ENCODE peak calls at places on chromosome 19, in ten cellular contexts. I is amniotic epithelial cell; A is psoas muscle; D is lower leg skin; V is stimulated activated CD4-positive, alpha-beta T cell treated with anti-CD3 and anti-CD28 coated beads, Interleukin-2, amount 100 ng/mL, for 48 hours; G is PC-3; T is mesothelial cell of epicardium; L is stimulated activated CD8-positive, alpha-beta memory T cell treated with anti-CD3 and anti-CD28 coated beads, Interleukin-7, amount 100 ng/mL, for 1 hour; J is amygdala; B is activated naive CD4-positive, alpha-beta T cell treated with anti-CD3 and anti-CD28 coated beads, Interleukin-2, amount 50 U/mL, for 16 hours. S is an unnamed sample.

GRCh38 chr19:49357186-49357585 is 5.0 kb downstream of the TEAD2 start:
- DNase-seq in A (no peak), B (no peak), G (no peak), J (no peak), T (no peak), I (no peak), D (no peak), V (no peak), L (no peak), S (no peak)

GRCh38 chr19:34767967-34768366 is 5.0 kb downstream of the ZNF599 start:
- DNase-seq in J (no peak), A (no peak), I (no peak), L (no peak), D (no peak), G (no peak), T (no peak), V (no peak), B (no peak), S (no peak)

GRCh38 chr19:5997371-5997770 is 19.4 kb upstream of the RANBP3 start:
- DNase-seq in L (no peak), A (no peak), D (no peak), J (no peak), T (no peak), B (no peak), G (no peak), V (no peak), I (no peak), S (no peak)

GRCh38 chr19:38266981-38267597 is 2.7 kb downstream of the SPINT2 start:
- DNase-seq in J (no peak), I (peak; percentile 79), A (no peak), D (no peak), B (no peak), L (no peak), G (peak; percentile 69), T (no peak), V (no peak), S (no peak)

GRCh38 chr19:10884273-10884672 is 12.9 kb downstream of the CARM1 start:
- DNase-seq in B (no peak), G (peak; percentile 65), T (no peak), I (peak; percentile 73), D (no peak), V (no peak), J (no peak), A (no peak), L (no peak), S (no peak)

GRCh38 chr19:38725469-38726283 is 18.6 kb downstream of the CAPN12 start:
- DNase-seq in B (no peak), D (no peak), G (no peak), J (no peak), V (no peak), I (no peak), A (no peak), T (no peak), L (no peak), S (no peak)

GRCh38 chr19:19032420-19033175 is 719 bp downstream of the SUGP2 start:
- DNase-seq in L (peak; percentile 53), B (peak; percentile 86), G (peak; percentile 85), I (peak; percentile 90), T (peak; percentile 80), A (peak; percentile 91), V (peak; percentile 73), D (peak; percentile 94), J (peak; percentile 84), S (peak; percentile 81)

GRCh38 chr19:56639217-56639616 is 3.7 kb upstream of the SMIM17 start:
- DNase-seq in B (no peak), A (no peak), L (no peak), T (no peak), D (no peak), I (peak; percentile 8), V (no peak), G (peak; percentile 30), J (no peak), S (no peak)

GRCh38 chr19:53927745-53928144 is 18.7 kb downstream of the CACNG7 start:
- DNase-seq in L (no peak), I (peak; percentile 75), D (no peak), J (no peak), T (peak; percentile 58), G (peak; percentile 78), B (peak; percentile 27), A (no peak), V (peak; percentile 9), S (no peak)

GRCh38 chr19:903266-903797 is 9.7 kb downstream of the R3HDM4 start:
- DNase-seq in I (peak; percentile 38), J (no peak), A (no peak), T (no peak), B (no peak), V (no peak), G (no peak), L (no peak), D (no peak), S (no peak)

GRCh38 chr19:1901940-1902404 is 3.2 kb upstream of the ADAT3 start:
- DNase-seq in T (no peak), V (no peak), G (no peak), J (no peak), D (no peak), I (no peak), B (no peak), A (no peak), L (no peak), S (no peak)

GRCh38 chr19:6056801-6057650 is 53.3 kb downstream of the RFX2 start:
- DNase-seq in A (peak; percentile 82), G (peak; percentile 84), B (no peak), J (no peak), L (no peak), D (peak; percentile 96), V (no peak), I (peak; percentile 96), T (no peak), S (peak; percentile 36)

GRCh38 chr19:10390652-10391286 is 10.4 kb upstream of the TYK2 start:
- DNase-seq in G (peak; percentile 84), D (peak; percentile 93), T (no peak), L (peak; percentile 45), I (peak; percentile 64), J (peak; percentile 4), A (peak; percentile 57), B (peak; percentile 62), V (peak; percentile 66), S (no peak)

GRCh38 chr19:54297759-54298305 is 15.1 kb downstream of the LILRA5 start:
- DNase-seq in T (no peak), A (no peak), V (no peak), B (no peak), L (no peak), D (peak; percentile 52), I (no peak), J (no peak), G (peak; percentile 25), S (no peak)

GRCh38 chr19:39928357-39928725 is 6.1 kb downstream of the FCGBP start:
- DNase-seq in J (no peak), T (no peak), A (no peak), V (no peak), L (no peak), I (no peak), B (no peak), G (no peak), D (peak; percentile 13), S (no peak)

GRCh38 chr19:39935262-39935661 is 828 bp upstream of the FCGBP start:
- DNase-seq in J (no peak), G (no peak), V (no peak), B (no peak), T (no peak), L (no peak), D (no peak), A (no peak), I (no peak), S (no peak)

GRCh38 chr19:30557927-30558557 is 185.9 kb downstream of the ZNF536 start:
- DNase-seq in L (no peak), D (no peak), J (no peak), A (no peak), I (no peak), G (no peak), V (no peak), T (no peak), B (no peak), S (no peak)

GRCh38 chr19:16739546-16739945 is 19.9 kb downstream of the NWD1 start:
- DNase-seq in A (no peak), V (no peak), L (no peak), G (no peak), I (no peak), T (no peak), J (no peak), D (no peak), B (no peak), S (no peak)

GRCh38 chr19:52270266-52270885 is 989 bp downstream of the ZNF766 start:
- DNase-seq in B (no peak), D (no peak), T (no peak), G (no peak), L (no peak), J (no peak), V (peak; percentile 1), I (peak; percentile 18), A (no peak), S (no peak)

GRCh38 chr19:31356587-31357314 is 7.5 kb upstream of the TSHZ3 start:
- DNase-seq in A (peak; percentile 30), B (peak; percentile 60), L (no peak), J (no peak), T (no peak), V (peak; percentile 69), D (no peak), G (no peak), I (no peak), S (no peak)

GRCh38 chr19:33550741-33551140 is 29.1 kb upstream of the PEPD start:
- DNase-seq in L (no peak), I (no peak), G (no peak), V (no peak), B (no peak), T (no peak), J (no peak), A (no peak), D (no peak), S (no peak)

GRCh38 chr19:41940443-41941409 is 12.5 kb upstream of the ERFL start:
- DNase-seq in A (no peak), J (no peak), L (no peak), T (no peak), D (no peak), G (no peak), B (peak; percentile 34), I (no peak), V (no peak), S (no peak)

GRCh38 chr19:9673912-9674668 is 810 bp downstream of the ZNF562 start:
- DNase-seq in V (peak; percentile 20), T (no peak), B (peak; percentile 29), D (peak; percentile 66), I (no peak), G (peak; percentile 41), J (no peak), L (no peak), A (no peak), S (peak; percentile 12)